ENCODE peak calls at places on chromosomes 2 and 18, in ten cellular contexts. T, I, D, U, A, M, Z, Y, S and O are unnamed samples.

GRCh38 chr2:62410015-62410453 is 96.0 kb downstream of the TMEM17 start:
- DNase-seq in Z (no peak), I (no peak), A (no peak), U (no peak), T (peak; percentile 25), Y (no peak), M (peak; percentile 67), D (no peak), S (no peak), O (no peak)

GRCh38 chr2:47724221-47724981 is 58.5 kb upstream of the MSH6 start:
- DNase-seq in U (peak; percentile 63), T (no peak), D (no peak), S (no peak), Y (peak; percentile 1), Z (no peak), A (peak; percentile 29), M (peak; percentile 35), I (no peak), O (no peak)

GRCh38 chr18:77080283-77080682 is 52.3 kb downstream of the MBP start:
- DNase-seq in U (no peak), A (no peak), D (no peak), Y (no peak), T (peak; percentile 39), I (no peak), S (peak; percentile 25), M (no peak), Z (no peak), O (peak; percentile 34)

GRCh38 chr2:200962821-200963128 is 685 bp downstream of the ORC2 start:
- DNase-seq in Z (no peak), A (no peak), T (no peak), I (no peak), U (no peak), S (no peak), M (no peak), D (no peak), Y (no peak), O (no peak)

GRCh38 chr2:109494842-109495241 is 118.9 kb downstream of the SEPTIN10 start:
- DNase-seq in M (no peak), Y (no peak), D (no peak), Z (no peak), T (no peak), S (no peak), U (no peak), A (no peak), I (no peak), O (no peak)

GRCh38 chr2:10239561-10239967 is 63.1 kb upstream of the HPCAL1 start:
- DNase-seq in U (no peak), S (no peak), T (no peak), I (no peak), Z (no peak), Y (no peak), M (peak; percentile 68), D (no peak), A (no peak), O (no peak)

GRCh38 chr2:126831234-126832005 is 67.3 kb upstream of the TEX51 start:
- DNase-seq in D (no peak), U (peak; percentile 33), I (no peak), T (no peak), Z (no peak), M (no peak), S (no peak), Y (no peak), A (no peak), O (peak; percentile 58)

GRCh38 chr2:203909192-203909945 is 27.2 kb upstream of the ICOS start:
- DNase-seq in D (peak; percentile 76), I (peak; percentile 27), Y (peak; percentile 47), Z (peak; percentile 5), S (no peak), A (peak; percentile 77), U (peak; percentile 76), M (peak; percentile 68), T (peak; percentile 7), O (peak; percentile 74)

GRCh38 chr2:19349911-19350677 is 8.3 kb downstream of the OSR1 start:
- DNase-seq in S (no peak), Y (no peak), A (no peak), T (no peak), D (no peak), Z (no peak), U (no peak), M (peak; percentile 70), I (peak; percentile 80), O (peak; percentile 58)

GRCh38 chr2:214649440-214650205 is 159.9 kb downstream of the BARD1 start:
- DNase-seq in Y (peak; percentile 66), U (peak; percentile 65), T (no peak), I (no peak), Z (no peak), S (no peak), D (peak; percentile 54), A (peak; percentile 66), M (no peak), O (no peak)

GRCh38 chr18:5073026-5073944 is 123.8 kb downstream of the AKAIN1 start:
- DNase-seq in I (no peak), U (peak; percentile 20), M (peak; percentile 80), S (no peak), Z (peak; percentile 50), A (peak; percentile 29), D (peak; percentile 19), T (peak; percentile 72), Y (no peak), O (peak; percentile 45)

GRCh38 chr2:145091011-145091744 is 571.3 kb upstream of the ZEB2 start:
- DNase-seq in D (peak; percentile 62), Y (no peak), Z (no peak), U (peak; percentile 48), M (no peak), T (no peak), S (no peak), I (no peak), A (peak; percentile 88), O (no peak)